ENCODE peak calls at places on chromosomes 13 and 19, in ten cellular contexts. W is hypothalamus; C is kidney epithelial cell; S is retina; O is NCI-H1417; L is posterior cingulate gyrus; B is Peyer's patch; R is stimulated activated CD8-positive, alpha-beta memory T cell treated with anti-CD3 and anti-CD28 coated beads, Interleukin-4, amount 100 ng/mL, for 4 hours; T is effector memory CD8-positive, alpha-beta T cell; J is effector CD4-positive, alpha-beta T cell. U is an unnamed sample.

GRCh38 chr13:44765076-44765475 is 188.9 kb upstream of the TSC22D1 start:
- DNase-seq in J (no peak), R (no peak), T (no peak), W (no peak), S (peak; percentile 54), B (peak; percentile 62), L (no peak), O (no peak), C (no peak), U (no peak)

GRCh38 chr19:52689804-52690394 is 44.9 kb downstream of the ZNF611 start:
- DNase-seq in B (peak; percentile 54), R (peak; percentile 2), C (no peak), W (peak; percentile 30), S (no peak), O (peak; percentile 66), J (peak; percentile 17), L (peak; percentile 91), T (peak; percentile 3), U (no peak)

GRCh38 chr19:409006-409514 is at the start of gene C2CD4C:
- DNase-seq in O (peak; percentile 90), L (peak; percentile 84), R (no peak), C (no peak), W (no peak), S (peak; percentile 74), B (peak; percentile 45), J (no peak), T (peak; percentile 18), U (no peak)

GRCh38 chr13:103996733-103997132 is 930.5 kb upstream of the SLC10A2 start:
- DNase-seq in B (no peak), O (no peak), W (no peak), L (no peak), C (no peak), S (no peak), R (no peak), J (no peak), T (no peak), U (no peak)

GRCh38 chr13:107866007-107866665 is 349.2 kb downstream of the LIG4 start:
- DNase-seq in O (peak; percentile 89), L (peak; percentile 86), B (no peak), J (no peak), W (peak; percentile 23), T (no peak), C (no peak), R (no peak), S (peak; percentile 86), U (no peak)

GRCh38 chr19:56398809-56399208 is 5.3 kb upstream of the ZNF583 start:
- DNase-seq in B (no peak), O (no peak), C (no peak), W (no peak), S (no peak), R (no peak), T (no peak), J (no peak), L (no peak), U (no peak)

GRCh38 chr19:54674021-54674617 is 11.3 kb downstream of the LILRB4 start:
- DNase-seq in S (peak; percentile 21), R (no peak), C (no peak), J (no peak), T (no peak), L (no peak), W (no peak), B (no peak), O (no peak), U (no peak)

GRCh38 chr13:113650275-113650674 is 7.7 kb downstream of the ATP4B start:
- DNase-seq in O (peak; percentile 45), S (no peak), B (peak; percentile 38), L (peak; percentile 80), C (no peak), W (no peak), T (no peak), R (no peak), J (no peak), U (no peak)

GRCh38 chr19:4589579-4590410 is 30.3 kb upstream of the SEMA6B start:
- DNase-seq in L (no peak), O (no peak), C (no peak), R (no peak), W (no peak), J (no peak), T (no peak), B (no peak), S (no peak), U (no peak)

GRCh38 chr19:39765091-39766076 is 13.3 kb upstream of the LEUTX start:
- DNase-seq in W (no peak), R (no peak), T (peak; percentile 9), B (peak; percentile 77), O (peak; percentile 5), J (peak; percentile 27), C (no peak), S (peak; percentile 33), L (no peak), U (no peak)

GRCh38 chr19:962683-963385 is 21.3 kb upstream of the WDR18 start:
- DNase-seq in B (no peak), J (no peak), C (no peak), R (no peak), T (no peak), W (no peak), S (no peak), L (no peak), O (no peak), U (no peak)

GRCh38 chr19:39796000-39796498 is 17.4 kb downstream of the LEUTX start:
- DNase-seq in O (no peak), L (no peak), T (no peak), C (no peak), J (no peak), S (no peak), B (no peak), W (no peak), R (no peak), U (no peak)

GRCh38 chr13:71644579-71644978 is 222.4 kb downstream of the DACH1 start:
- DNase-seq in O (no peak), S (no peak), W (no peak), B (no peak), L (no peak), C (no peak), T (no peak), R (no peak), J (no peak), U (no peak)